ENCODE peak calls at places on chromosomes 13 and 19, in nine cellular contexts. R, J, F, Y, G, W, U, T and S are unnamed samples.

GRCh38 chr13:113538689-113539058 is 45.9 kb upstream of the TFDP1 start:
- DNase-seq in R (no peak), U (no peak), Y (no peak), W (no peak), G (peak), J (no peak), T (no peak), F (no peak), S (no peak)

GRCh38 chr19:34408421-34408820 is 4.2 kb downstream of the PDCD2L start:
- DNase-seq in Y (no peak), F (no peak), G (no peak), U (no peak), T (no peak), R (no peak), W (no peak), J (no peak), S (no peak)

GRCh38 chr13:29508130-29508873 is 87.2 kb downstream of the SLC7A1 start:
- DNase-seq in T (peak), G (peak), U (peak), J (peak), F (peak), R (peak), Y (peak), W (peak), S (no peak)

GRCh38 chr13:93368705-93369104 is 142.1 kb downstream of the GPC6 start:
- DNase-seq in W (no peak), T (no peak), R (no peak), U (no peak), F (no peak), G (no peak), Y (no peak), J (no peak), S (no peak)

GRCh38 chr19:5099822-5100221 is 130.9 kb downstream of the KDM4B start:
- DNase-seq in Y (no peak), T (no peak), U (no peak), J (no peak), R (no peak), G (no peak), W (no peak), F (no peak), S (no peak)

GRCh38 chr19:46737275-46737654 is 8.6 kb upstream of the FKRP start:
- DNase-seq in Y (no peak), J (no peak), T (no peak), W (no peak), G (no peak), F (no peak), R (no peak), U (no peak), S (no peak)

GRCh38 chr19:52190679-52191293 is 934 bp downstream of the PPP2R1A start:
- DNase-seq in Y (no peak), G (no peak), U (peak), F (no peak), T (no peak), W (peak), J (peak), R (peak), S (no peak)

GRCh38 chr13:51467730-51468129 is 14.9 kb upstream of the INTS6 start:
- DNase-seq in G (no peak), F (no peak), J (no peak), W (no peak), R (no peak), U (no peak), Y (no peak), T (no peak), S (no peak)

GRCh38 chr13:102138635-102139225 is 263.1 kb downstream of the FGF14 start:
- DNase-seq in G (no peak), J (no peak), U (no peak), T (no peak), R (no peak), F (no peak), W (no peak), Y (no peak), S (no peak)

GRCh38 chr13:45196622-45197021 is 4.2 kb downstream of the KCTD4 start:
- DNase-seq in R (peak), T (no peak), G (no peak), U (no peak), Y (no peak), F (no peak), W (no peak), J (peak), S (no peak)

GRCh38 chr13:27079421-27079958 is 92.1 kb downstream of the USP12 start:
- DNase-seq in U (no peak), J (peak), T (no peak), F (no peak), R (peak), Y (no peak), W (no peak), G (no peak), S (no peak)

GRCh38 chr13:43835701-43836100 is 43.8 kb downstream of the CCDC122 start:
- DNase-seq in T (no peak), W (no peak), G (no peak), U (no peak), Y (no peak), J (peak), F (no peak), R (no peak), S (no peak)

GRCh38 chr13:79011179-79011578 is 352.2 kb upstream of the OBI1 start:
- DNase-seq in U (no peak), F (no peak), Y (no peak), R (no peak), T (no peak), G (no peak), J (no peak), W (no peak), S (no peak)

GRCh38 chr19:35375505-35376307 is 4.8 kb downstream of the GPR42 start:
- DNase-seq in J (no peak), W (no peak), R (no peak), F (no peak), U (no peak), T (no peak), Y (peak), G (no peak), S (no peak)

GRCh38 chr13:75181906-75182305 is 300.1 kb downstream of the TBC1D4 start:
- DNase-seq in Y (no peak), U (no peak), T (no peak), J (peak), G (no peak), R (peak), F (no peak), W (no peak), S (no peak)

GRCh38 chr19:32908641-32909190 is 39.1 kb upstream of the SLC7A9 start:
- DNase-seq in J (no peak), R (no peak), G (no peak), Y (no peak), T (no peak), W (no peak), U (no peak), F (no peak), S (no peak)

GRCh38 chr19:47280183-47280797 is 5.6 kb downstream of the INAFM1 start:
- DNase-seq in W (no peak), U (no peak), R (peak), F (no peak), Y (no peak), J (peak), G (no peak), T (peak), S (no peak)